ENCODE peak calls at places on chromosome 14, in nine cellular contexts. One of them, this sample, is unnamed.

GRCh38 chr14:38065101-38065762 is 142.5 kb upstream of the SSTR1 start:
- DNase-seq in pancreas: no peak
- DNase-seq in HL-60: no peak
- DNase-seq in endodermal cell: no peak
- DNase-seq in psoas muscle: no peak
- DNase-seq in thoracic aorta: no peak
- DNase-seq in A549: no peak
- DNase-seq in AG10803: no peak
- DNase-seq in foreskin fibroblast: no peak
- DNase-seq in this sample: no peak

GRCh38 chr14:104280085-104280901 is 141.9 kb downstream of the KIF26A start:
- DNase-seq in psoas muscle: peak
- DNase-seq in AG10803: no peak
- DNase-seq in HL-60: no peak
- DNase-seq in pancreas: no peak
- DNase-seq in thoracic aorta: no peak
- DNase-seq in foreskin fibroblast: no peak
- DNase-seq in A549: no peak
- DNase-seq in endodermal cell: peak
- DNase-seq in this sample: no peak

GRCh38 chr14:36105401-36105800 is 71.1 kb downstream of the PTCSC3 start:
- DNase-seq in thoracic aorta: no peak
- DNase-seq in endodermal cell: peak
- DNase-seq in pancreas: no peak
- DNase-seq in A549: peak
- DNase-seq in psoas muscle: no peak
- DNase-seq in foreskin fibroblast: no peak
- DNase-seq in AG10803: no peak
- DNase-seq in HL-60: peak
- DNase-seq in this sample: no peak

GRCh38 chr14:22226381-22226780 is 362.6 kb downstream of the DAD1 start:
- DNase-seq in endodermal cell: peak
- DNase-seq in pancreas: no peak
- DNase-seq in psoas muscle: no peak
- DNase-seq in thoracic aorta: no peak
- DNase-seq in AG10803: no peak
- DNase-seq in A549: peak
- DNase-seq in HL-60: peak
- DNase-seq in foreskin fibroblast: no peak
- DNase-seq in this sample: no peak

GRCh38 chr14:26527095-26527494 is 70.7 kb downstream of the NOVA1 start:
- DNase-seq in endodermal cell: no peak
- DNase-seq in foreskin fibroblast: peak
- DNase-seq in thoracic aorta: no peak
- DNase-seq in A549: peak
- DNase-seq in AG10803: no peak
- DNase-seq in HL-60: no peak
- DNase-seq in psoas muscle: no peak
- DNase-seq in pancreas: no peak
- DNase-seq in this sample: no peak

GRCh38 chr14:90632868-90633267 is 183.4 kb downstream of the TTC7B start:
- DNase-seq in A549: no peak
- DNase-seq in foreskin fibroblast: no peak
- DNase-seq in endodermal cell: no peak
- DNase-seq in psoas muscle: no peak
- DNase-seq in HL-60: no peak
- DNase-seq in AG10803: no peak
- DNase-seq in pancreas: no peak
- DNase-seq in thoracic aorta: no peak
- DNase-seq in this sample: no peak

GRCh38 chr14:95487669-95488084 is 28.8 kb downstream of the SYNE3 start:
- DNase-seq in A549: no peak
- DNase-seq in psoas muscle: no peak
- DNase-seq in foreskin fibroblast: no peak
- DNase-seq in AG10803: no peak
- DNase-seq in HL-60: no peak
- DNase-seq in pancreas: no peak
- DNase-seq in thoracic aorta: no peak
- DNase-seq in endodermal cell: no peak
- DNase-seq in this sample: no peak

GRCh38 chr14:105294142-105294597 is 6.6 kb downstream of the BRF1 start:
- DNase-seq in psoas muscle: no peak
- DNase-seq in pancreas: no peak
- DNase-seq in thoracic aorta: no peak
- DNase-seq in endodermal cell: no peak
- DNase-seq in foreskin fibroblast: peak
- DNase-seq in AG10803: peak
- DNase-seq in HL-60: peak
- DNase-seq in A549: no peak
- DNase-seq in this sample: no peak

GRCh38 chr14:65472189-65472588 is 59.7 kb downstream of the FUT8 start:
- DNase-seq in psoas muscle: no peak
- DNase-seq in endodermal cell: peak
- DNase-seq in thoracic aorta: no peak
- DNase-seq in A549: no peak
- DNase-seq in HL-60: no peak
- DNase-seq in pancreas: no peak
- DNase-seq in AG10803: no peak
- DNase-seq in foreskin fibroblast: no peak
- DNase-seq in this sample: no peak

GRCh38 chr14:95337052-95337595 is 17.4 kb upstream of the CLMN start:
- DNase-seq in psoas muscle: no peak
- DNase-seq in pancreas: no peak
- DNase-seq in endodermal cell: peak
- DNase-seq in AG10803: no peak
- DNase-seq in foreskin fibroblast: no peak
- DNase-seq in A549: no peak
- DNase-seq in HL-60: no peak
- DNase-seq in thoracic aorta: no peak
- DNase-seq in this sample: no peak

GRCh38 chr14:76784881-76785280 is 23.6 kb downstream of the VASH1 start:
- DNase-seq in foreskin fibroblast: peak
- DNase-seq in thoracic aorta: peak
- DNase-seq in psoas muscle: peak
- DNase-seq in pancreas: peak
- DNase-seq in AG10803: peak
- DNase-seq in endodermal cell: peak
- DNase-seq in A549: peak
- DNase-seq in HL-60: peak
- DNase-seq in this sample: no peak

GRCh38 chr14:81353691-81354323 is 46.3 kb downstream of the STON2 start:
- DNase-seq in A549: no peak
- DNase-seq in psoas muscle: no peak
- DNase-seq in pancreas: no peak
- DNase-seq in HL-60: no peak
- DNase-seq in endodermal cell: no peak
- DNase-seq in AG10803: no peak
- DNase-seq in thoracic aorta: no peak
- DNase-seq in foreskin fibroblast: no peak
- DNase-seq in this sample: no peak

GRCh38 chr14:70052990-70053389 is 135.8 kb downstream of the SLC8A3 start:
- DNase-seq in pancreas: no peak
- DNase-seq in foreskin fibroblast: peak
- DNase-seq in A549: peak
- DNase-seq in HL-60: no peak
- DNase-seq in AG10803: peak
- DNase-seq in psoas muscle: no peak
- DNase-seq in thoracic aorta: no peak
- DNase-seq in endodermal cell: peak
- DNase-seq in this sample: no peak

GRCh38 chr14:85475113-85475512 is 54.8 kb upstream of the FLRT2 start:
- DNase-seq in pancreas: no peak
- DNase-seq in endodermal cell: no peak
- DNase-seq in A549: no peak
- DNase-seq in foreskin fibroblast: no peak
- DNase-seq in thoracic aorta: no peak
- DNase-seq in psoas muscle: no peak
- DNase-seq in AG10803: peak
- DNase-seq in HL-60: no peak
- DNase-seq in this sample: no peak

GRCh38 chr14:68749487-68750475 is 43.1 kb downstream of the ZFP36L1 start:
- DNase-seq in pancreas: no peak
- DNase-seq in endodermal cell: no peak
- DNase-seq in foreskin fibroblast: no peak
- DNase-seq in AG10803: no peak
- DNase-seq in psoas muscle: no peak
- DNase-seq in A549: no peak
- DNase-seq in thoracic aorta: no peak
- DNase-seq in HL-60: no peak
- DNase-seq in this sample: no peak

GRCh38 chr14:69056389-69056788 is 77.3 kb upstream of the ACTN1 start:
- DNase-seq in endodermal cell: peak
- DNase-seq in thoracic aorta: no peak
- DNase-seq in pancreas: no peak
- DNase-seq in psoas muscle: no peak
- DNase-seq in A549: no peak
- DNase-seq in foreskin fibroblast: peak
- DNase-seq in HL-60: peak
- DNase-seq in AG10803: peak
- DNase-seq in this sample: no peak

GRCh38 chr14:77306406-77307098 is 14.1 kb downstream of the POMT2 start:
- DNase-seq in psoas muscle: no peak
- DNase-seq in HL-60: no peak
- DNase-seq in foreskin fibroblast: peak
- DNase-seq in A549: no peak
- DNase-seq in thoracic aorta: no peak
- DNase-seq in AG10803: peak
- DNase-seq in pancreas: no peak
- DNase-seq in endodermal cell: no peak
- DNase-seq in this sample: no peak

GRCh38 chr14:55245657-55246268 is 25.5 kb upstream of the FBXO34 start:
- DNase-seq in foreskin fibroblast: peak
- DNase-seq in endodermal cell: no peak
- DNase-seq in A549: peak
- DNase-seq in AG10803: peak
- DNase-seq in pancreas: no peak
- DNase-seq in HL-60: peak
- DNase-seq in thoracic aorta: no peak
- DNase-seq in psoas muscle: no peak
- DNase-seq in this sample: no peak

GRCh38 chr14:103185051-103186027 is 62.1 kb downstream of the TNFAIP2 start:
- DNase-seq in A549: peak
- DNase-seq in thoracic aorta: no peak
- DNase-seq in psoas muscle: no peak
- DNase-seq in HL-60: no peak
- DNase-seq in foreskin fibroblast: peak
- DNase-seq in AG10803: peak
- DNase-seq in pancreas: no peak
- DNase-seq in endodermal cell: no peak
- DNase-seq in this sample: no peak

GRCh38 chr14:30058401-30058800 is 130.8 kb upstream of the PRKD1 start:
- DNase-seq in endodermal cell: no peak
- DNase-seq in foreskin fibroblast: peak
- DNase-seq in thoracic aorta: no peak
- DNase-seq in AG10803: no peak
- DNase-seq in A549: no peak
- DNase-seq in HL-60: no peak
- DNase-seq in psoas muscle: no peak
- DNase-seq in pancreas: no peak
- DNase-seq in this sample: no peak

GRCh38 chr14:52729925-52730707 is at the start of gene STYX:
- DNase-seq in psoas muscle: peak
- DNase-seq in AG10803: peak
- DNase-seq in pancreas: peak
- DNase-seq in A549: peak
- DNase-seq in thoracic aorta: peak
- DNase-seq in HL-60: peak
- DNase-seq in foreskin fibroblast: peak
- DNase-seq in endodermal cell: peak
- DNase-seq in this sample: peak
- TF ChIP-seq CTCF in psoas muscle: peak
- TF ChIP-seq CTCF in AG10803: no peak
- TF ChIP-seq CTCF in pancreas: no peak
- TF ChIP-seq CTCF in A549: no peak
- TF ChIP-seq CTCF in thoracic aorta: peak
- TF ChIP-seq CTCF in HL-60: no peak
- TF ChIP-seq CTCF in foreskin fibroblast: no peak
- TF ChIP-seq CTCF in endodermal cell: peak
- TF ChIP-seq CTCF in this sample: no peak

GRCh38 chr14:97432586-97432985 is 635.4 kb downstream of the VRK1 start:
- DNase-seq in AG10803: no peak
- DNase-seq in psoas muscle: no peak
- DNase-seq in foreskin fibroblast: no peak
- DNase-seq in A549: no peak
- DNase-seq in pancreas: no peak
- DNase-seq in HL-60: no peak
- DNase-seq in endodermal cell: no peak
- DNase-seq in thoracic aorta: no peak
- DNase-seq in this sample: no peak
- TF ChIP-seq CTCF in AG10803: no peak
- TF ChIP-seq CTCF in psoas muscle: no peak
- TF ChIP-seq CTCF in foreskin fibroblast: no peak
- TF ChIP-seq CTCF in A549: no peak
- TF ChIP-seq CTCF in pancreas: no peak
- TF ChIP-seq CTCF in HL-60: no peak
- TF ChIP-seq CTCF in endodermal cell: no peak
- TF ChIP-seq CTCF in thoracic aorta: no peak
- TF ChIP-seq CTCF in this sample: no peak

GRCh38 chr14:100470523-100470897 is 116.7 kb downstream of the BEGAIN start:
- DNase-seq in psoas muscle: no peak
- DNase-seq in thoracic aorta: no peak
- DNase-seq in endodermal cell: no peak
- DNase-seq in A549: no peak
- DNase-seq in foreskin fibroblast: no peak
- DNase-seq in pancreas: no peak
- DNase-seq in HL-60: no peak
- DNase-seq in AG10803: no peak
- DNase-seq in this sample: no peak
- TF ChIP-seq CTCF in psoas muscle: no peak
- TF ChIP-seq CTCF in thoracic aorta: no peak
- TF ChIP-seq CTCF in endodermal cell: peak
- TF ChIP-seq CTCF in A549: no peak
- TF ChIP-seq CTCF in foreskin fibroblast: no peak
- TF ChIP-seq CTCF in pancreas: no peak
- TF ChIP-seq CTCF in HL-60: no peak
- TF ChIP-seq CTCF in AG10803: no peak
- TF ChIP-seq CTCF in this sample: no peak

DNA sequence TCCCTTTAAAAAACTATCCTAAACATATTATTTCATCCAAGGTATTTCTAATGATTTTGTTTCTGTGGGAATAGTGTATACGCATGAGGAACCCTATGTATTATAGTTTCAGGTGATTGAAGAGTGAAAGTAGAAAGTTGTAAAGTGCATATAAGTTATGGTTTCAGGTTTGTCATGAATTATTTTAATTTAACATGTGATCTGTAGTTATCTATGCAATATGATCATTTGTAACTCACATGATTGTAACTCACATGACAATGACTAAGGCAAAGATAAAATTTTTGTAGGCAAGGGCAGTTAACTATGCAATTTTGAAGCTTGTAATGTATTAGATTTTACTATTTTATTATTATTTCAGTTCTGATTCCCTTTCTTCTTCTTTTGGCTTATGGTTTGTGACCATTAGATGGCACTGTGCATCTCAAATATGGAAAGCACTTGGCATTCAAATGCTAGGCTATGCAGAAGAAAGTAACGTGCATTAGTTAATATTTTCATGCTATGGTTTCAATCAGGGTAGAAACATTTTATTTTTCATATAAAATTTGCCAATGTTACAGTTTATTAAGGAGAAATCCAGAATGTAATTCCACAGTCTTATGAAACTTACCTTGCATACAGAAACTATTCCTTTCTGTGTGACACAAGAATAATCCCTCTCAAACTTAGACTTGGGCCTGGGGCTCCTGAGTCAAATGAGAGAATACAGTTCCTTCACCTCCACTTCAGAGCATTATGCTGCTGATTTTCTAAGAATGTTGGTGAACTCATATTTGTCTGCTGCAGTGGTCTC is 15.8 kb upstream of the TMEM30B start:
- DNase-seq in thoracic aorta: no peak
- DNase-seq in A549: peak
- DNase-seq in HL-60: peak
- DNase-seq in endodermal cell: no peak
- DNase-seq in AG10803: peak
- DNase-seq in pancreas: no peak
- DNase-seq in foreskin fibroblast: peak
- DNase-seq in psoas muscle: no peak
- DNase-seq in this sample: no peak
- TF ChIP-seq CTCF in thoracic aorta: peak
- TF ChIP-seq CTCF in A549: peak
- TF ChIP-seq CTCF in HL-60: peak
- TF ChIP-seq CTCF in endodermal cell: peak
- TF ChIP-seq CTCF in AG10803: peak
- TF ChIP-seq CTCF in pancreas: peak
- TF ChIP-seq CTCF in foreskin fibroblast: peak
- TF ChIP-seq CTCF in psoas muscle: peak
- TF ChIP-seq CTCF in this sample: no peak

This sample was measured in omental fat pad.